ENCODE peak calls at places on chromosomes 13 and 19, in seven cellular contexts. One of them, this sample, is unnamed.

GRCh38 chr13:78160793-78161192 is 242.2 kb upstream of the EDNRB start:
- DNase-seq in Right ventricle myocardium superior: no peak
- DNase-seq in globus pallidus: no peak
- DNase-seq in T1000: no peak
- DNase-seq in non-pigmented ciliary epithelial cell: peak; percentile 51
- DNase-seq in neural progenitor cell: no peak
- DNase-seq in activated CD4-positive, alpha-beta memory T cell treated with anti-CD3 and anti-CD28 coated beads for 36 hours: no peak
- DNase-seq in this sample: no peak

GRCh38 chr19:17946965-17947784 is 14.4 kb downstream of the CCDC124 start:
- DNase-seq in globus pallidus: no peak
- DNase-seq in activated CD4-positive, alpha-beta memory T cell treated with anti-CD3 and anti-CD28 coated beads for 36 hours: peak; percentile 57
- DNase-seq in Right ventricle myocardium superior: peak; percentile 52
- DNase-seq in neural progenitor cell: no peak
- DNase-seq in non-pigmented ciliary epithelial cell: no peak
- DNase-seq in T1000: no peak
- DNase-seq in this sample: peak; percentile 73

GRCh38 chr19:54252845-54253244 is 4.2 kb downstream of the LILRB5 start:
- DNase-seq in globus pallidus: no peak
- DNase-seq in Right ventricle myocardium superior: no peak
- DNase-seq in activated CD4-positive, alpha-beta memory T cell treated with anti-CD3 and anti-CD28 coated beads for 36 hours: no peak
- DNase-seq in T1000: no peak
- DNase-seq in neural progenitor cell: no peak
- DNase-seq in non-pigmented ciliary epithelial cell: no peak
- DNase-seq in this sample: no peak

GRCh38 chr13:113746671-113747070 is 12.4 kb upstream of the TMEM255B start:
- DNase-seq in activated CD4-positive, alpha-beta memory T cell treated with anti-CD3 and anti-CD28 coated beads for 36 hours: no peak
- DNase-seq in neural progenitor cell: no peak
- DNase-seq in globus pallidus: no peak
- DNase-seq in T1000: no peak
- DNase-seq in non-pigmented ciliary epithelial cell: no peak
- DNase-seq in Right ventricle myocardium superior: peak; percentile 14
- DNase-seq in this sample: no peak

GRCh38 chr13:75437582-75438318 is 44.2 kb downstream of the TBC1D4 start:
- DNase-seq in activated CD4-positive, alpha-beta memory T cell treated with anti-CD3 and anti-CD28 coated beads for 36 hours: no peak
- DNase-seq in Right ventricle myocardium superior: no peak
- DNase-seq in globus pallidus: peak; percentile 14
- DNase-seq in T1000: no peak
- DNase-seq in non-pigmented ciliary epithelial cell: no peak
- DNase-seq in neural progenitor cell: peak; percentile 18
- DNase-seq in this sample: no peak

GRCh38 chr19:40974633-40975037 is 16.4 kb upstream of the CYP2B6 start:
- DNase-seq in activated CD4-positive, alpha-beta memory T cell treated with anti-CD3 and anti-CD28 coated beads for 36 hours: peak; percentile 83
- DNase-seq in non-pigmented ciliary epithelial cell: peak; percentile 35
- DNase-seq in Right ventricle myocardium superior: peak; percentile 70
- DNase-seq in globus pallidus: peak; percentile 38
- DNase-seq in neural progenitor cell: peak; percentile 85
- DNase-seq in T1000: no peak
- DNase-seq in this sample: peak; percentile 93

GRCh38 chr19:10289836-10290438 is at the start of gene ICAM5:
- DNase-seq in activated CD4-positive, alpha-beta memory T cell treated with anti-CD3 and anti-CD28 coated beads for 36 hours: peak; percentile 51
- DNase-seq in T1000: no peak
- DNase-seq in neural progenitor cell: no peak
- DNase-seq in non-pigmented ciliary epithelial cell: no peak
- DNase-seq in globus pallidus: no peak
- DNase-seq in Right ventricle myocardium superior: no peak
- DNase-seq in this sample: peak; percentile 81

GRCh38 chr13:110326263-110326904 is 19.3 kb downstream of the COL4A2 start:
- DNase-seq in non-pigmented ciliary epithelial cell: no peak
- DNase-seq in neural progenitor cell: no peak
- DNase-seq in activated CD4-positive, alpha-beta memory T cell treated with anti-CD3 and anti-CD28 coated beads for 36 hours: no peak
- DNase-seq in Right ventricle myocardium superior: no peak
- DNase-seq in globus pallidus: no peak
- DNase-seq in T1000: no peak
- DNase-seq in this sample: no peak

GRCh38 chr19:13983213-13983889 is 22.8 kb downstream of the RFX1 start:
- DNase-seq in non-pigmented ciliary epithelial cell: no peak
- DNase-seq in activated CD4-positive, alpha-beta memory T cell treated with anti-CD3 and anti-CD28 coated beads for 36 hours: no peak
- DNase-seq in globus pallidus: no peak
- DNase-seq in Right ventricle myocardium superior: no peak
- DNase-seq in neural progenitor cell: no peak
- DNase-seq in T1000: no peak
- DNase-seq in this sample: no peak

GRCh38 chr19:10402441-10403038 is 802 bp downstream of the CDC37 start:
- DNase-seq in activated CD4-positive, alpha-beta memory T cell treated with anti-CD3 and anti-CD28 coated beads for 36 hours: no peak
- DNase-seq in T1000: no peak
- DNase-seq in neural progenitor cell: peak; percentile 39
- DNase-seq in Right ventricle myocardium superior: peak; percentile 69
- DNase-seq in non-pigmented ciliary epithelial cell: no peak
- DNase-seq in globus pallidus: no peak
- DNase-seq in this sample: peak; percentile 76

GRCh38 chr19:12801466-12802266 is at the start of the genes PRDX2 and THSD8:
- DNase-seq in T1000: peak; percentile 40
- DNase-seq in activated CD4-positive, alpha-beta memory T cell treated with anti-CD3 and anti-CD28 coated beads for 36 hours: peak; percentile 84
- DNase-seq in Right ventricle myocardium superior: peak; percentile 87
- DNase-seq in globus pallidus: peak; percentile 73
- DNase-seq in neural progenitor cell: peak; percentile 93
- DNase-seq in non-pigmented ciliary epithelial cell: no peak
- DNase-seq in this sample: peak; percentile 95

GRCh38 chr19:20664917-20665781 is 3.8 kb upstream of the ZNF626 start:
- DNase-seq in Right ventricle myocardium superior: peak; percentile 57
- DNase-seq in T1000: no peak
- DNase-seq in activated CD4-positive, alpha-beta memory T cell treated with anti-CD3 and anti-CD28 coated beads for 36 hours: no peak
- DNase-seq in neural progenitor cell: peak; percentile 89
- DNase-seq in globus pallidus: peak; percentile 44
- DNase-seq in non-pigmented ciliary epithelial cell: no peak
- DNase-seq in this sample: no peak

GRCh38 chr19:16078311-16078758 is 2.0 kb downstream of the TPM4 start:
- DNase-seq in globus pallidus: no peak
- DNase-seq in Right ventricle myocardium superior: no peak
- DNase-seq in activated CD4-positive, alpha-beta memory T cell treated with anti-CD3 and anti-CD28 coated beads for 36 hours: peak; percentile 53
- DNase-seq in neural progenitor cell: peak; percentile 61
- DNase-seq in T1000: no peak
- DNase-seq in non-pigmented ciliary epithelial cell: no peak
- DNase-seq in this sample: peak; percentile 78

GRCh38 chr13:110250258-110250891 is 56.6 kb downstream of the COL4A1 start:
- DNase-seq in non-pigmented ciliary epithelial cell: peak; percentile 27
- DNase-seq in neural progenitor cell: no peak
- DNase-seq in activated CD4-positive, alpha-beta memory T cell treated with anti-CD3 and anti-CD28 coated beads for 36 hours: no peak
- DNase-seq in Right ventricle myocardium superior: peak; percentile 74
- DNase-seq in globus pallidus: no peak
- DNase-seq in T1000: no peak
- DNase-seq in this sample: peak; percentile 26

GRCh38 chr19:5790573-5791520 is at the start of gene DUS3L:
- DNase-seq in globus pallidus: peak; percentile 98
- DNase-seq in activated CD4-positive, alpha-beta memory T cell treated with anti-CD3 and anti-CD28 coated beads for 36 hours: peak; percentile 98
- DNase-seq in Right ventricle myocardium superior: peak; percentile 98
- DNase-seq in T1000: peak; percentile 92
- DNase-seq in neural progenitor cell: peak; percentile 99
- DNase-seq in non-pigmented ciliary epithelial cell: peak; percentile 90
- DNase-seq in this sample: peak; percentile 98

GRCh38 chr19:3324405-3324856 is 42.0 kb upstream of the NFIC start:
- DNase-seq in Right ventricle myocardium superior: peak; percentile 70
- DNase-seq in T1000: peak; percentile 23
- DNase-seq in non-pigmented ciliary epithelial cell: no peak
- DNase-seq in activated CD4-positive, alpha-beta memory T cell treated with anti-CD3 and anti-CD28 coated beads for 36 hours: peak; percentile 84
- DNase-seq in globus pallidus: no peak
- DNase-seq in neural progenitor cell: peak; percentile 36
- DNase-seq in this sample: peak; percentile 92

GRCh38 chr13:99192480-99192879 is 8.2 kb upstream of the UBAC2 start:
- DNase-seq in T1000: no peak
- DNase-seq in globus pallidus: no peak
- DNase-seq in non-pigmented ciliary epithelial cell: no peak
- DNase-seq in activated CD4-positive, alpha-beta memory T cell treated with anti-CD3 and anti-CD28 coated beads for 36 hours: no peak
- DNase-seq in neural progenitor cell: no peak
- DNase-seq in Right ventricle myocardium superior: no peak
- DNase-seq in this sample: no peak

GRCh38 chr19:11066326-11066725 is 22.9 kb upstream of the LDLR start:
- DNase-seq in neural progenitor cell: no peak
- DNase-seq in Right ventricle myocardium superior: no peak
- DNase-seq in non-pigmented ciliary epithelial cell: no peak
- DNase-seq in activated CD4-positive, alpha-beta memory T cell treated with anti-CD3 and anti-CD28 coated beads for 36 hours: no peak
- DNase-seq in T1000: no peak
- DNase-seq in globus pallidus: no peak
- DNase-seq in this sample: no peak

GRCh38 chr13:42478531-42479156 is 95.3 kb upstream of the TNFSF11 start:
- DNase-seq in Right ventricle myocardium superior: no peak
- DNase-seq in non-pigmented ciliary epithelial cell: no peak
- DNase-seq in T1000: no peak
- DNase-seq in globus pallidus: no peak
- DNase-seq in activated CD4-positive, alpha-beta memory T cell treated with anti-CD3 and anti-CD28 coated beads for 36 hours: no peak
- DNase-seq in neural progenitor cell: peak; percentile 27
- DNase-seq in this sample: peak; percentile 67

GRCh38 chr13:44974056-44974798 is 15.0 kb downstream of the NUFIP1 start:
- DNase-seq in non-pigmented ciliary epithelial cell: no peak
- DNase-seq in globus pallidus: no peak
- DNase-seq in activated CD4-positive, alpha-beta memory T cell treated with anti-CD3 and anti-CD28 coated beads for 36 hours: no peak
- DNase-seq in T1000: no peak
- DNase-seq in Right ventricle myocardium superior: peak; percentile 54
- DNase-seq in neural progenitor cell: no peak
- DNase-seq in this sample: peak; percentile 50

GRCh38 chr13:97928306-97928705 is 25.2 kb upstream of the IPO5 start:
- DNase-seq in neural progenitor cell: no peak
- DNase-seq in activated CD4-positive, alpha-beta memory T cell treated with anti-CD3 and anti-CD28 coated beads for 36 hours: no peak
- DNase-seq in globus pallidus: no peak
- DNase-seq in non-pigmented ciliary epithelial cell: no peak
- DNase-seq in Right ventricle myocardium superior: no peak
- DNase-seq in T1000: no peak
- DNase-seq in this sample: no peak